ENCODE peak calls at places on chromosomes 2 and 18, in five cellular contexts. W is prostate gland, D is transverse colon, Z is AG09319, H is GM10248. I is an unnamed sample.

GRCh38 chr2:224038049-224038829 is 847 bp downstream of the SERPINE2 start:
- DNase-seq in Z (no peak), H (peak), W (peak), D (peak), I (no peak)

GRCh38 chr18:13231151-13231550 is 12.6 kb downstream of the LDLRAD4 start:
- DNase-seq in Z (no peak), D (no peak), W (no peak), H (no peak), I (no peak)

GRCh38 chr2:88880441-88880953 is 189.0 kb downstream of the RPIA start:
- DNase-seq in W (peak), H (no peak), D (no peak), Z (peak), I (peak)

GRCh38 chr18:62634471-62634870 is 80.9 kb upstream of the PHLPP1 start:
- DNase-seq in W (no peak), Z (peak), D (no peak), H (no peak), I (peak)

GRCh38 chr2:50840346-50841124 is 191.4 kb downstream of the NRXN1 start:
- DNase-seq in Z (no peak), D (no peak), W (no peak), H (no peak), I (no peak)

GRCh38 chr2:46836295-46837111 is 79.1 kb downstream of the MCFD2 start:
- DNase-seq in Z (no peak), W (no peak), D (no peak), H (no peak), I (no peak)

GRCh38 chr2:30771200-30771599 is 36.0 kb downstream of the CAPN13 start:
- DNase-seq in W (no peak), D (no peak), Z (no peak), H (no peak), I (no peak)

GRCh38 chr2:227796044-227796780 is 17.4 kb upstream of the CCL20 start:
- DNase-seq in Z (no peak), D (peak), W (no peak), H (no peak), I (no peak)

GRCh38 chr2:205411558-205411957 is 270.7 kb upstream of the NRP2 start:
- DNase-seq in W (no peak), H (no peak), Z (no peak), D (peak), I (no peak)

GRCh38 chr18:21911551-21911950 is 171.0 kb downstream of the MIB1 start:
- DNase-seq in Z (no peak), D (no peak), H (peak), W (no peak), I (no peak)

GRCh38 chr18:21912339-21913239 is 172.0 kb downstream of the MIB1 start:
- DNase-seq in W (no peak), H (no peak), D (no peak), Z (no peak), I (no peak)

GRCh38 chr18:21916594-21916993 is 176.0 kb downstream of the MIB1 start:
- DNase-seq in H (no peak), D (no peak), W (no peak), Z (no peak), I (no peak)

GRCh38 chr18:21915546-21915945 is 175.0 kb downstream of the MIB1 start:
- DNase-seq in Z (no peak), W (no peak), H (no peak), D (no peak), I (no peak)

GRCh38 chr18:21914739-21915319 is 174.2 kb downstream of the MIB1 start:
- DNase-seq in W (no peak), Z (no peak), D (peak), H (no peak), I (peak)
- TF ChIP-seq CTCF in W (peak), Z (peak), D (peak), H (peak), I (peak)

GRCh38 chr2:42927334-42928160 is 135.2 kb upstream of the HAAO start:
- DNase-seq in H (no peak), D (no peak), Z (no peak), W (no peak), I (no peak)

GRCh38 chr2:42929985-42930581 is 137.7 kb upstream of the HAAO start:
- DNase-seq in Z (no peak), H (no peak), W (no peak), D (no peak), I (peak)

GRCh38 chr2:42928161-42928691 is 135.8 kb upstream of the HAAO start:
- DNase-seq in W (no peak), H (no peak), D (peak), Z (no peak), I (no peak)

GRCh38 chr2:42929577-42929984 is 137.2 kb upstream of the HAAO start:
- DNase-seq in D (no peak), Z (no peak), H (no peak), W (no peak), I (no peak)

GRCh38 chr2:42928692-42929576 is 136.6 kb upstream of the HAAO start:
- DNase-seq in D (peak), H (no peak), W (no peak), Z (no peak), I (peak)
- TF ChIP-seq CTCF in D (peak), H (no peak), W (peak), Z (peak), I (peak)

GRCh38 chr2:130374587-130375290 is 18.9 kb downstream of the PTPN18 start:
- DNase-seq in H (no peak), D (no peak), Z (no peak), W (no peak), I (peak)

GRCh38 chr2:130375291-130376266 is 19.7 kb downstream of the PTPN18 start:
- DNase-seq in Z (no peak), W (no peak), D (no peak), H (no peak), I (no peak)

GRCh38 chr2:130377491-130377890 is 21.6 kb downstream of the PTPN18 start:
- DNase-seq in D (no peak), Z (no peak), W (no peak), H (no peak), I (no peak)

GRCh38 chr2:130378206-130378897 is 22.5 kb downstream of the PTPN18 start:
- DNase-seq in W (no peak), D (no peak), Z (no peak), H (no peak), I (no peak)

DNA sequence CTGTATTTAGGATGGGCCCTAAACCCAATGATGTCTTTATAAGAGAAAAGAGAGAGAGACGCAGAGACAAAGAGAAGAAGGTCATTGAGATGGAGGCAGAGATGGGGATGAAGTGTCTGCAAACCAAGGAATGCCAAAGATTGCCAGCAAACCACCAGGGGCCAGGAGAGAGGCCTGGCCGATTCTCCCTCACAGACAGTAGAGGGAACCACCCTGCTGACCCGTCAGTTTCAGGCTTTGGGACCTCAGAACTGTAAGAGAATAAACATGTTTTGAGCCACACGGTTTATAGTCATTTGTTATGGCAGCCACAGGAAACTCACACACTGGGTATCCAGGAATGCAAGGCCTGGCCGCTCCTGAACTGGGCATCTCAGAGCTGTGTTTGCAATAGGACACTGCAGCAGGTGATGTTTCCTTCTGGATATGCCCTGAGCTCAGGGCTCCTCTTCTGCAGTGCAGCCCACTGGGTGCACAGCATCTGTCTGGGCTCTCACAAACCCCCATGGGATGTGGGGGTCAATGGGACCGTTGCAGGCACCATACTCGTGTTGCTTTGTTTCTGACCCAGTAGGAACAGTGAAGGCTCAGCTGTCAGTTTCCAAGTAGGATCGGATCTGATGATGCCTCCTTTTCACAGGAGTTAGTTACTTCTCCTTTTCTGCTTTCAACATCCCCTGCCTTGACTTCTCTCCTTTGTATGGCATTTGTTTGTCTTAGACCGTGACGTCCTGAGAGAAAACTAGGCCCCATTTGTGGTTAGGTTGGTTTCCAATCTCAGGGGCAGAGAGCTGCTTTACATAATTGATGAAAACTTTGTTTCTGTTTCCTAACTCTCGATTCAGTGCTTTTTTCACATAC is 20.8 kb downstream of the PTPN18 start:
- DNase-seq in Z (no peak), W (no peak), H (no peak), D (no peak), I (no peak)
- TF ChIP-seq CTCF in Z (peak), W (no peak), H (peak), D (no peak), I (no peak)

GRCh38 chr2:176814274-176814673 is 398.3 kb upstream of the HNRNPA3 start:
- DNase-seq in Z (no peak), W (no peak), H (no peak), D (no peak), I (no peak)

GRCh38 chr2:176814740-176815367 is 397.7 kb upstream of the HNRNPA3 start:
- DNase-seq in H (peak), D (no peak), Z (no peak), W (no peak), I (peak)

GRCh38 chr2:176813526-176814179 is 398.9 kb upstream of the HNRNPA3 start:
- DNase-seq in Z (no peak), D (no peak), H (no peak), W (no peak), I (no peak)

GRCh38 chr2:176818653-176819052 is 393.9 kb upstream of the HNRNPA3 start:
- DNase-seq in W (no peak), H (no peak), D (no peak), Z (no peak), I (no peak)

GRCh38 chr2:176817061-176817565 is 395.5 kb upstream of the HNRNPA3 start:
- DNase-seq in Z (no peak), W (no peak), D (no peak), H (no peak), I (no peak)
- TF ChIP-seq CTCF in Z (no peak), W (no peak), D (no peak), H (no peak), I (no peak)